ENCODE peak calls at places on chromosome 6, in seven cellular contexts. L, T, E, D, O, Z and J are unnamed samples. For H3K36me3, the result is how much of the 10 kb centered on the place peaks cover.

GRCh38 chr6:14965340-14966102 is 280.3 kb upstream of the JARID2 start:
- DNase-seq in Z (no peak), D (no peak), E (no peak), L (no peak), O (no peak), T (no peak), J (no peak)

GRCh38 chr6:143843689-143844405 is 709 bp downstream of the LTV1 start:
- DNase-seq in E (no peak), L (no peak), D (no peak), T (no peak), O (no peak), Z (no peak), J (no peak)

GRCh38 chr6:5471044-5471443 is 209.7 kb downstream of the FARS2 start:
- DNase-seq in Z (peak), D (no peak), E (peak), T (no peak), L (peak), O (no peak), J (peak)

GRCh38 chr6:6661684-6662083 is 73.2 kb downstream of the LY86 start:
- DNase-seq in L (peak), E (peak), T (no peak), Z (peak), O (no peak), D (peak), J (peak)

GRCh38 chr6:106591111-106591825 is 38.0 kb downstream of the RTN4IP1 start:
- DNase-seq in T (no peak), E (no peak), Z (no peak), D (peak), L (no peak), O (no peak), J (no peak)

GRCh38 chr6:130697661-130698535 is 129.3 kb upstream of the SMLR1 start:
- DNase-seq in Z (peak), L (peak), D (peak), E (peak), T (no peak), O (no peak), J (no peak)

GRCh38 chr6:11214438-11214837 is 18.0 kb downstream of the NEDD9 start:
- DNase-seq in E (no peak), T (no peak), D (no peak), Z (no peak), O (no peak), L (no peak), J (no peak)

GRCh38 chr6:133595076-133595868 is 293.6 kb upstream of the TCF21 start:
- DNase-seq in L (no peak), Z (no peak), E (no peak), O (no peak), D (no peak), T (no peak), J (no peak)

GRCh38 chr6:53441035-53441493 is 92.3 kb upstream of the ELOVL5 start:
- DNase-seq in L (no peak), O (no peak), E (no peak), Z (no peak), D (peak), T (no peak), J (no peak)

GRCh38 chr6:1594495-1595200 is 15.1 kb upstream of the FOXC1 start:
- DNase-seq in L (no peak), T (no peak), E (no peak), D (no peak), Z (no peak), O (no peak), J (no peak)

GRCh38 chr6:119138906-119139541 is 60.6 kb upstream of the FAM184A start:
- DNase-seq in T (no peak), E (no peak), O (no peak), Z (no peak), L (no peak), D (no peak), J (no peak)

GRCh38 chr6:156886409-156886808 is 109.2 kb downstream of the ARID1B start:
- DNase-seq in L (peak), E (no peak), T (no peak), O (no peak), Z (peak), D (no peak), J (peak)

GRCh38 chr6:64084201-64084663 is 448.6 kb downstream of the PHF3 start:
- DNase-seq in O (no peak), Z (no peak), L (no peak), T (no peak), E (no peak), D (no peak), J (no peak)

GRCh38 chr6:150835620-150836019 is 29.9 kb upstream of the MTHFD1L start:
- DNase-seq in L (no peak), E (no peak), T (no peak), O (no peak), Z (no peak), D (no peak), J (no peak)
- H3K36me3 ChIP-seq in L (under half), E (under half), T (under half), O (under half), Z (under half), D (under half), J (under half)

DNA sequence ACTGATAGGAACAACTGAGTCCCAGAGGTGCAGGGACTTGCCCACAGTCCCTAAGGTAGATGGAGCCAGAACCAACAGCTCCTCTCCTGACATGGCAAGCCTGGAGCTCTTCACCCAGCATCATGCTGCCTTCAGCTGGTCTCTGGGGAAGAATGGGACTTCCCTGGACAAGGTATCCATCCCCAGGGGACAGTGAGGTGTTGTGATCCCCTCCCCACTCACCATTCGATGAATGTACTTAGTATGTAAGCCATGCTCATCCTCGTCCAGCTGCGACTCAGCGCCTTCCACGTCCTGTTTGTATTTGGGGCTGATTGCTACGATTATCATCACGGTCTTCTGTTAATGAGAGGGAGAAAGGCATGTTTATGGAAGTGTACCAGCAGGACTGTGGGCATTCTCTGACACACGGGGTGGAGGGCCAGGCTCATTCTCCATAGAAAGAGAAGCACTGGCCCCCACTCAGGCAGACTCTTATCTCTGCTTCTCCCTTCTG is 39.4 kb downstream of the TRAF3IP2 start:
- DNase-seq in Z (peak), L (no peak), T (no peak), D (no peak), O (no peak), E (no peak), J (no peak)
- H3K36me3 ChIP-seq in Z (under half), L (under half), T (under half), D (under half), O (under half), E (under half), J (under half)

GRCh38 chr6:57094689-57095088 is 4.7 kb downstream of the ZNF451 start:
- DNase-seq in D (no peak), L (no peak), Z (no peak), E (no peak), O (no peak), T (no peak), J (no peak)
- H3K36me3 ChIP-seq in D (under half), L (under half), Z (under half), E (under half), O (under half), T (under half), J (under half)

DNA sequence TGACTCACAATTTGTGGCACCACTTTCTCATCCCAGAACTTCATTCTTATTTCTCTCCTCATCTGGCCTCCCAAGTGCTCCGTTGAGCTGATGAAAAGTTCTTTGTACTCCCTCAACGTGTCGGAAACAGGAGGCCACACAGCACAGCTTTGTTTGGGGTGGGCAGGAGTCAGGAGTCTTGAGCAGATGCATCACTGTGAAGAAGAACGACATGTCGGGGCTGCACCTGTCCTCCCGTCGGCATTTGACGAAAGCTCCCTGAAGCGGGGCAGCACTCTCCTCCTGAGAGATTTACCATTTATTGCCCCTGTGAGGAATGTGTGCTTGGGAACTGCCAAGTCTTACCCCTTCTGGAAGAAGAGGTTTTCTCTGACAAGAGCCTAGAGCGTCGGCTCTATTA is 28.1 kb downstream of the TAF8 start:
- DNase-seq in T (no peak), Z (no peak), D (no peak), O (no peak), E (no peak), L (no peak), J (no peak)
- H3K36me3 ChIP-seq in T (half or more), Z (under half), D (under half), O (under half), E (under half), L (under half), J (under half)

DNA sequence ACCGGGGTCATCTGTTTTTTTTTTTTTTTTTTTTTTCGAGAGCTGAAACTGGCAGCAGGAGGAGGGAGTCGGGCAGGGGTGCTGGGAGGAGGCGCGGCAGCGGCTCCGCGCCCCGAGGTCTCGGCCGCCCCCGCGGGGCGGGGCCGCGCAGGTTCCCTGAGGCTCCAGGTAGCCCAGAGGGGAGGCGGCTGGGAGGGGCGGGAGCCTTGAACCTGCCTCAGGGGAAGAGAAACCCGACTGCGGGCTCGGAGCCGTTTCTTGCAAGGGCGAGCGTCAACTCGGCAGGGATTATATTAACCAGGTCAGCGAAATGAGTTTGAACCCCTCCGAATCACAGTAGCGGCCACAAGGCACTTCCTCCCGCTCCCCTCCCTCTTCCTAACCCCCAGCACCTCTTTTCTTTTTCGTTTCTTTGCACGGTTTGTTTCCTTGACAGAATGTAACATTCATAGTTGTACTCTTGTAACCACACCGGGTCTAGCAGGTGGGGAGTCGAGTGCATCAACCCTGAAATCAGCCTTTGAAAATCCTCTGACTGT is 2.0 kb downstream of the MYB start:
- DNase-seq in T (no peak), Z (no peak), O (peak), L (no peak), D (no peak), E (no peak), J (peak)
- H3K36me3 ChIP-seq in T (under half), Z (under half), O (under half), L (under half), D (under half), E (under half), J (under half)

GRCh38 chr6:160086754-160087153 is 34.9 kb upstream of the SLC22A1 start:
- DNase-seq in L (no peak), T (no peak), D (no peak), Z (no peak), E (no peak), O (no peak), J (no peak)
- H3K36me3 ChIP-seq in L (under half), T (half or more), D (under half), Z (under half), E (under half), O (under half), J (half or more)

DNA sequence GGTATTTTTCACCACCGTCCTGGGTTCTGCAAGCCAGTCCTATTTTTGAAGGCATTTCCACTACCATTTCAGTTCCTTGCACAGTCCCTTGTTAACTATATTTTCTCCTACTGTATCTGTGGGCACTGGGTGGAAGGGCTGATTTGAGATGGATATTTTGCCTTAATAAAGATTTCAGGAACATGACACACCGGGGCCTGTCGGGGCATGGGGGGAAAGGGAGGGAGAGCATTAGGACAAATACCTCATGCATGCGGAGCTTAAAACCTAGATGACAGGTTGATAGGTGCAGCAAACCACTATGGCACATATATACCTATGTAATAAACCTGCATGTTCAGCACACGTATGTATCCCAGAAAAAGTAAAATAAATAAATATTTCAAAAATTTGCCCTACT is 22.4 kb downstream of the STK38 start:
- DNase-seq in D (no peak), E (no peak), Z (no peak), L (no peak), O (no peak), T (no peak), J (no peak)
- H3K36me3 ChIP-seq in D (under half), E (under half), Z (under half), L (under half), O (under half), T (under half), J (under half)

DNA sequence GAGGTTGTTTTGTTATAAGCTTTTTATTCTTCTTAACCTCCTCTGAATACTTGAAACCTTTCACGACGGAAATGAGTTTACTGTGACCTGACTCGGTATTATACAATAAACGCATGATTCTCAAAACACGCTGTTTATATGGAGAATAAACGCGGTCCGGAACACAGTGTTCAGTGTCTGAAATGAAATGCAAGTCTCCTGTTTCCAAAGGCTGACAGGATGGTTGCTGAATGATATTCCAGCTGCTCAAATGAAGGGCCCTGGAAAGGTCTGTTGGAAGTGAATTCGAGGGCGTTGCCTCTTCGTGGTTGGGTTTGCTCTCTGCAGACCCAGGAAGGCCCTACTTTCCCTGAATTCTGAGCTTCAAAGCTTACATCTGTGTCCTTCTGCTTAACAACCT is 83.4 kb downstream of the RSPH3 start:
- DNase-seq in O (no peak), E (no peak), Z (no peak), T (no peak), D (no peak), L (no peak), J (no peak)
- H3K36me3 ChIP-seq in O (under half), E (under half), Z (under half), T (under half), D (under half), L (under half), J (under half)

GRCh38 chr6:111278738-111279137 is 191.4 kb downstream of the SLC16A10 start:
- DNase-seq in E (no peak), T (no peak), D (no peak), O (no peak), L (no peak), Z (no peak), J (no peak)

GRCh38 chr6:111276736-111277135 is 189.4 kb downstream of the SLC16A10 start:
- DNase-seq in E (no peak), T (no peak), O (no peak), D (no peak), L (no peak), Z (no peak), J (no peak)

GRCh38 chr6:111276335-111276734 is 189.0 kb downstream of the SLC16A10 start:
- DNase-seq in E (no peak), L (no peak), D (no peak), Z (no peak), O (no peak), T (no peak), J (no peak)

GRCh38 chr6:111280445-111280844 is 193.1 kb downstream of the SLC16A10 start:
- DNase-seq in E (no peak), L (no peak), D (peak), Z (no peak), T (no peak), O (no peak), J (no peak)

GRCh38 chr6:111277819-111278218 is 190.5 kb downstream of the SLC16A10 start:
- DNase-seq in L (no peak), T (no peak), E (no peak), Z (no peak), O (no peak), D (no peak), J (no peak)
- H3K36me3 ChIP-seq in L (under half), T (half or more), E (under half), Z (under half), O (under half), D (under half), J (under half)

GRCh38 chr6:18161437-18161836 is 6.2 kb downstream of the KDM1B start:
- DNase-seq in T (no peak), E (no peak), O (no peak), L (no peak), D (no peak), Z (no peak), J (no peak)

GRCh38 chr6:18168264-18168663 is 13.0 kb downstream of the KDM1B start:
- DNase-seq in E (no peak), D (no peak), T (no peak), L (no peak), Z (no peak), O (no peak), J (no peak)

GRCh38 chr6:18166314-18167007 is 11.2 kb downstream of the KDM1B start:
- DNase-seq in T (no peak), D (no peak), O (no peak), L (no peak), Z (no peak), E (no peak), J (no peak)

GRCh38 chr6:18162401-18162800 is 7.2 kb downstream of the KDM1B start:
- DNase-seq in O (no peak), L (no peak), D (no peak), T (no peak), Z (no peak), E (no peak), J (no peak)

DNA sequence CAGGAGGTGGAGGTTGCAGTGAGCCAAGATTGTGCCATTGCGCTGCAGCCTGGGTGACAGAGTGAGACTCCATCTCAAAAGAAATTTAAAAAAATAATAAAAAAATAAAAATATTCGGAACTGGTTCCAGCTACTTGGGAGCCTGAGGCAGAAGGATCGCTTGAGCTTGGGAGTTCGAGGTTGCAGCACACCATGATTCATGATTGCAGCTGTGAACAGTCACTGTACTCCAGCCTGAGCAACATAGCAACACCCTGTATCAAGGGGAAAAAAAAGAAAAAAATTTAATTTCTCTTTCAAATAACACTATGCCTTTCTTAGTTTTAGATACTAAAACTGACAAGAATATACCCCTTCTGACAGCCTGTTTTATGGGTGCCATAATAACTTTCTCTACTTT is 10.5 kb downstream of the KDM1B start:
- DNase-seq in E (no peak), T (no peak), Z (no peak), D (no peak), L (no peak), O (no peak), J (no peak)
- H3K36me3 ChIP-seq in E (under half), T (half or more), Z (under half), D (under half), L (under half), O (under half), J (under half)